ENCODE peak calls at places on chromosome 5, in ten cellular contexts. W is stimulated activated CD4-positive, alpha-beta T cell treated with anti-CD3 and anti-CD28 coated beads, Interleukin-2, amount 100 ng/mL, for 24 hours; P is left colon; Y is iris pigment epithelial cell; A is left kidney; V is SHP77; H is osteocyte; L is stimulated activated naive CD4-positive, alpha-beta T cell; C is M059J; B is NCI-H774. G is an unnamed sample.

GRCh38 chr5:149829954-149830353 is 99.8 kb downstream of the PPARGC1B start:
- DNase-seq in W (no peak), P (no peak), Y (no peak), A (peak), V (no peak), H (no peak), L (no peak), C (no peak), B (no peak), G (no peak)

GRCh38 chr5:25892251-25892650 is 1146.1 kb downstream of the CDH9 start:
- DNase-seq in W (no peak), P (no peak), Y (no peak), A (no peak), V (no peak), H (no peak), L (no peak), C (no peak), B (no peak), G (no peak)

GRCh38 chr5:110681953-110682352 is 44.5 kb downstream of the TMEM232 start:
- DNase-seq in W (no peak), P (no peak), Y (no peak), A (no peak), V (no peak), H (no peak), L (no peak), C (no peak), B (no peak), G (no peak)

GRCh38 chr5:169805937-169806700 is 169.0 kb downstream of the DOCK2 start:
- DNase-seq in W (no peak), P (no peak), Y (no peak), A (no peak), V (no peak), H (no peak), L (no peak), C (no peak), B (no peak), G (no peak)

GRCh38 chr5:94544031-94544650 is 74.3 kb downstream of the KIAA0825 start:
- DNase-seq in W (no peak), P (no peak), Y (peak), A (no peak), V (no peak), H (no peak), L (no peak), C (peak), B (no peak), G (no peak)

GRCh38 chr5:73534971-73535370 is 30.5 kb downstream of the ANKRA2 start:
- DNase-seq in W (no peak), P (no peak), Y (no peak), A (no peak), V (no peak), H (peak), L (no peak), C (no peak), B (no peak), G (no peak)

GRCh38 chr5:56993241-56993640 is 41.3 kb upstream of the MIER3 start:
- DNase-seq in W (no peak), P (no peak), Y (no peak), A (no peak), V (no peak), H (no peak), L (no peak), C (no peak), B (no peak), G (no peak)

GRCh38 chr5:151663617-151664322 is 22.9 kb downstream of the SPARC start:
- DNase-seq in W (no peak), P (no peak), Y (no peak), A (no peak), V (no peak), H (no peak), L (no peak), C (no peak), B (no peak), G (no peak)

GRCh38 chr5:133730346-133730745 is 118.0 kb upstream of the FSTL4 start:
- DNase-seq in W (no peak), P (no peak), Y (no peak), A (no peak), V (no peak), H (peak), L (no peak), C (no peak), B (no peak), G (no peak)

GRCh38 chr5:21810737-21811316 is 1042.3 kb downstream of the CDH12 start:
- DNase-seq in W (no peak), P (no peak), Y (peak), A (peak), V (peak), H (no peak), L (no peak), C (peak), B (peak), G (no peak)

GRCh38 chr5:79284852-79285251 is 48.9 kb downstream of the JMY start:
- DNase-seq in W (no peak), P (no peak), Y (peak), A (no peak), V (no peak), H (no peak), L (no peak), C (peak), B (no peak), G (no peak)

GRCh38 chr5:51983161-51983560 is 599.9 kb downstream of the ISL1 start:
- DNase-seq in W (no peak), P (no peak), Y (no peak), A (no peak), V (no peak), H (no peak), L (no peak), C (no peak), B (peak), G (no peak)

G was measured in transverse colon.